ENCODE peak calls at places on chromosomes 7 and 10, in five cellular contexts. X, I, V, Q and Z are unnamed samples.

GRCh38 chr7:157690058-157690832 is 353.4 kb downstream of the DNAJB6 start:
- DNase-seq in Q (no peak), I (no peak), V (no peak), X (no peak), Z (peak; percentile 74)

GRCh38 chr7:51213618-51214017 is 103.0 kb downstream of the COBL start:
- DNase-seq in I (no peak), X (no peak), V (no peak), Q (no peak), Z (no peak)

GRCh38 chr10:69087600-69088470 is at the start of gene SRGN:
- DNase-seq in X (no peak), V (peak; percentile 74), I (peak; percentile 60), Q (no peak), Z (peak; percentile 86)

GRCh38 chr7:55086413-55087201 is 67.8 kb downstream of the EGFR start:
- DNase-seq in Q (peak; percentile 72), I (no peak), V (peak; percentile 54), X (no peak), Z (no peak)

GRCh38 chr10:131874991-131875451 is 25.8 kb upstream of the PPP2R2D start:
- DNase-seq in X (peak; percentile 84), I (peak; percentile 35), V (peak; percentile 83), Q (peak; percentile 62), Z (peak; percentile 50)

GRCh38 chr7:154744226-154744860 is 258.6 kb downstream of the PAXIP1 start:
- DNase-seq in I (no peak), Q (no peak), V (peak; percentile 25), X (no peak), Z (no peak)

GRCh38 chr7:74003609-74004008 is 24.4 kb upstream of the ELN start:
- DNase-seq in I (no peak), V (no peak), Q (no peak), X (no peak), Z (no peak)

GRCh38 chr7:117445206-117445605 is 17.9 kb upstream of the ASZ1 start:
- DNase-seq in X (no peak), V (no peak), I (no peak), Q (no peak), Z (no peak)

GRCh38 chr7:26653430-26653911 is 210.9 kb downstream of the SKAP2 start:
- DNase-seq in V (peak; percentile 69), Q (no peak), X (no peak), I (no peak), Z (no peak)

GRCh38 chr10:126205482-126206210 is 182.6 kb downstream of the ADAM12 start:
- DNase-seq in V (no peak), Q (no peak), X (no peak), I (no peak), Z (no peak)

GRCh38 chr10:79542619-79543018 is 17.6 kb downstream of the SFTPA2 start:
- DNase-seq in I (no peak), Q (no peak), V (no peak), X (no peak), Z (no peak)

GRCh38 chr7:44287488-44288380 is 37.7 kb downstream of the CAMK2B start:
- DNase-seq in I (peak; percentile 7), Q (no peak), V (peak; percentile 4), X (no peak), Z (no peak)

GRCh38 chr10:122494173-122494820 is 32.9 kb downstream of the HTRA1 start:
- DNase-seq in Q (no peak), X (no peak), V (no peak), I (no peak), Z (no peak)

GRCh38 chr10:75186310-75186709 is 24.3 kb upstream of the VDAC2 start:
- DNase-seq in V (no peak), X (no peak), I (no peak), Q (no peak), Z (peak; percentile 37)

GRCh38 chr7:93836111-93836510 is 54.4 kb downstream of the TFPI2 start:
- DNase-seq in I (no peak), Q (no peak), X (no peak), V (no peak), Z (no peak)

GRCh38 chr10:117454502-117454901 is 79.3 kb upstream of the PDZD8 start:
- DNase-seq in I (no peak), X (no peak), V (no peak), Q (no peak), Z (no peak)

GRCh38 chr10:91210435-91210834 is 10.0 kb upstream of the PCGF5 start:
- DNase-seq in V (peak; percentile 32), Q (peak; percentile 42), X (no peak), I (no peak), Z (no peak)

GRCh38 chr7:127783267-127783559 is 131.2 kb downstream of the SND1 start:
- DNase-seq in V (no peak), X (no peak), Q (no peak), I (no peak), Z (no peak)

GRCh38 chr7:1819258-1819841 is 149.3 kb downstream of the ELFN1 start:
- DNase-seq in Q (no peak), I (no peak), V (no peak), X (no peak), Z (peak; percentile 79)

GRCh38 chr7:137715546-137715945 is 131.2 kb downstream of the DGKI start:
- DNase-seq in X (no peak), Q (no peak), V (no peak), I (no peak), Z (no peak)

GRCh38 chr7:20113423-20114027 is 103.7 kb downstream of the MACC1 start:
- DNase-seq in I (no peak), V (no peak), X (no peak), Q (no peak), Z (no peak)

GRCh38 chr7:158685727-158686126 is 18.9 kb downstream of the NCAPG2 start:
- DNase-seq in I (no peak), X (no peak), Q (no peak), V (no peak), Z (no peak)

GRCh38 chr7:128410092-128410665 is 397 bp upstream of the IMPDH1 start:
- DNase-seq in I (no peak), X (peak; percentile 82), Q (no peak), V (peak; percentile 57), Z (peak; percentile 94)

GRCh38 chr7:15515201-15515777 is 46.5 kb downstream of the AGMO start:
- DNase-seq in I (no peak), V (no peak), X (no peak), Q (no peak), Z (no peak)

GRCh38 chr7:82624337-82624736 is 180.8 kb upstream of the CACNA2D1 start:
- DNase-seq in X (no peak), V (no peak), Q (no peak), I (no peak), Z (no peak)

GRCh38 chr7:106216517-106217088 is 68.2 kb downstream of the NAMPT start:
- DNase-seq in X (no peak), Q (no peak), V (peak; percentile 34), I (peak; percentile 63), Z (peak; percentile 71)

GRCh38 chr7:26686448-26686981 is 177.9 kb downstream of the SKAP2 start:
- DNase-seq in Q (peak; percentile 68), I (no peak), X (no peak), V (peak; percentile 41), Z (no peak)

GRCh38 chr10:31648966-31649365 is 279.7 kb downstream of the ARHGAP12 start:
- DNase-seq in I (no peak), X (no peak), V (no peak), Q (no peak), Z (no peak)

GRCh38 chr10:4034907-4035581 is 250.0 kb upstream of the KLF6 start:
- DNase-seq in Q (no peak), X (no peak), V (no peak), I (no peak), Z (no peak)

GRCh38 chr10:124530215-124530665 is 68.6 kb downstream of the LHPP start:
- DNase-seq in I (peak; percentile 87), X (peak; percentile 94), V (peak; percentile 91), Q (peak; percentile 56), Z (peak; percentile 84)

GRCh38 chr10:124344266-124344590 is 74.5 kb downstream of the OAT start:
- DNase-seq in Q (no peak), X (no peak), I (no peak), V (no peak), Z (peak; percentile 67)

GRCh38 chr7:38463277-38464224 is 167.6 kb downstream of the AMPH start:
- DNase-seq in X (peak; percentile 86), I (peak; percentile 57), V (no peak), Q (no peak), Z (peak; percentile 54)

GRCh38 chr10:68385740-68386139 is 21.3 kb downstream of the RUFY2 start:
- DNase-seq in X (no peak), V (no peak), Q (no peak), I (no peak), Z (no peak)

GRCh38 chr7:6307762-6308161 is 35.3 kb upstream of the CYTH3 start:
- DNase-seq in V (no peak), Q (peak; percentile 35), I (no peak), X (peak; percentile 8), Z (no peak)

GRCh38 chr10:114932945-114933344 is 5.0 kb upstream of the TRUB1 start:
- DNase-seq in Q (no peak), V (no peak), X (no peak), I (no peak), Z (no peak)

GRCh38 chr10:110354322-110354766 is 49.6 kb upstream of the SMNDC1 start:
- DNase-seq in Q (peak; percentile 41), I (peak; percentile 53), V (peak; percentile 92), X (peak; percentile 76), Z (peak; percentile 94)

GRCh38 chr7:98189559-98189958 is 21.7 kb upstream of the BHLHA15 start:
- DNase-seq in Q (no peak), X (no peak), V (no peak), I (no peak), Z (no peak)

GRCh38 chr7:39623312-39624201 is at the start of gene RALA:
- DNase-seq in V (peak; percentile 94), X (peak; percentile 96), I (peak; percentile 94), Q (peak; percentile 84), Z (peak; percentile 98)
- TF ChIP-seq POLR2A in V (peak; percentile 53), X (no peak), I (peak; percentile 75), Q (peak; percentile 89), Z (no peak)

GRCh38 chr10:129892571-129893045 is 71.5 kb downstream of the EBF3 start:
- DNase-seq in Q (no peak), V (no peak), X (no peak), I (no peak), Z (no peak)
- H3K4me3 ChIP-seq in Q (no peak overlapping the region), V (no peak overlapping the region), X (no peak overlapping the region), I (no peak overlapping the region), Z (no peak overlapping the region)

DNA sequence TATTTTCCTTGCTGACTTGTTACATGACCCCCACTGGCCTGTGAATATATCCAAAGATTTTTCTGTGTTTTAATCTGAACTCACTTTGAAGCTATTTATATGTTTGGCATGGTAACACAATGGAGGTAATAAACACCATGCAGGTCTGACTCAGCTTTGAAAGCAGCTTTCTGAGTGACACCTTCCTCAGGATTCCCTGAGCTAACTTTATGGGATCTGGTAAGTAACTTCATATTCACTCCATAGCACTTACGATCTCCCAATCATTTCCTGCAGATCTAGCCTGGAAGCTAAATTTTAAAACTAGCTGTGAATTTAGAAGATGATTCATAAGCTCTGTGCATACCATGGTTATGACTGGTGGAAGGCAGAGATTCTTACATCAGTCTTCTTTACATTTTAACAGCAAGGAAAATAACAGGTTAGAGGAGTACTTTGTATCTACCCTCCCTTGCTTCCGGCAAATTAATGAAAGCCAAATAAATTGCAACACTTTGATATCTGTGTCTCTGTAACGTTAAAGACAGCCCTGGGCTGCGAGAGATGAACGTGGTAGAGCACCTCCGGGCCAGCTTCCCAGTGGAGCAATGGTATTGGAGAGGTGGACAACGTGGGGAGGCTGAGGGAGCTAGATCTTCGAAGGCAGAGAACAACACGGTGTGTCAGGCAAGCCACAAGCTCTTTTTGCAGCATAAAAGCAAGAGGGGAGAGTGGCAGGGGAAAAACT is 170.2 kb upstream of the KLF14 start:
- DNase-seq in I (no peak), V (no peak), X (no peak), Q (peak; percentile 85), Z (no peak)
- TF ChIP-seq POLR2A in I (no peak), V (no peak), X (no peak), Q (no peak), Z (no peak)

GRCh38 chr10:78215645-78216044 is 182.0 kb downstream of the RPS24 start:
- DNase-seq in I (peak; percentile 92), X (peak; percentile 74), Q (no peak), V (peak; percentile 53), Z (peak; percentile 93)
- H3K4me3 ChIP-seq in I (no peak overlapping the region), X (no peak overlapping the region), Q (no peak overlapping the region), V (no peak overlapping the region), Z (no peak overlapping the region)